ENCODE peak calls at places on chromosomes 13 and 19, in six cellular contexts. One of them, this sample, is unnamed.

GRCh38 chr13:110964229-110965037 is 49.6 kb upstream of the ANKRD10 start:
- DNase-seq in astrocyte: no peak
- DNase-seq in tibial artery: no peak
- DNase-seq in lower lobe of right lung: no peak
- DNase-seq in uterus: no peak
- DNase-seq in dorsolateral prefrontal cortex: no peak
- DNase-seq in this sample: no peak

GRCh38 chr13:99984463-99985242 is 3.1 kb downstream of the ZIC2 start:
- DNase-seq in uterus: no peak
- DNase-seq in astrocyte: no peak
- DNase-seq in lower lobe of right lung: no peak
- DNase-seq in tibial artery: no peak
- DNase-seq in dorsolateral prefrontal cortex: no peak
- DNase-seq in this sample: no peak

GRCh38 chr19:13978306-13978705 is 26.0 kb downstream of the DCAF15 start:
- DNase-seq in tibial artery: peak; percentile 89
- DNase-seq in lower lobe of right lung: peak; percentile 86
- DNase-seq in dorsolateral prefrontal cortex: peak; percentile 47
- DNase-seq in uterus: peak; percentile 92
- DNase-seq in astrocyte: no peak
- DNase-seq in this sample: no peak

GRCh38 chr13:41007359-41008118 is 11.6 kb downstream of the ELF1 start:
- DNase-seq in tibial artery: no peak
- DNase-seq in dorsolateral prefrontal cortex: no peak
- DNase-seq in uterus: no peak
- DNase-seq in astrocyte: no peak
- DNase-seq in lower lobe of right lung: no peak
- DNase-seq in this sample: no peak

GRCh38 chr13:80164451-80164850 is 176.5 kb downstream of the SPRY2 start:
- DNase-seq in astrocyte: peak; percentile 36
- DNase-seq in tibial artery: no peak
- DNase-seq in uterus: no peak
- DNase-seq in lower lobe of right lung: no peak
- DNase-seq in dorsolateral prefrontal cortex: no peak
- DNase-seq in this sample: no peak

GRCh38 chr13:36142735-36143134 is 11.6 kb upstream of the DCLK1 start:
- DNase-seq in astrocyte: no peak
- DNase-seq in lower lobe of right lung: no peak
- DNase-seq in tibial artery: no peak
- DNase-seq in uterus: no peak
- DNase-seq in dorsolateral prefrontal cortex: no peak
- DNase-seq in this sample: no peak

GRCh38 chr19:13865578-13866462 is 11.1 kb upstream of the NANOS3 start:
- DNase-seq in lower lobe of right lung: no peak
- DNase-seq in dorsolateral prefrontal cortex: no peak
- DNase-seq in astrocyte: no peak
- DNase-seq in tibial artery: no peak
- DNase-seq in uterus: no peak
- DNase-seq in this sample: peak; percentile 65

GRCh38 chr19:56692496-56692895 is 20.9 kb upstream of the ZNF835 start:
- DNase-seq in astrocyte: no peak
- DNase-seq in uterus: no peak
- DNase-seq in tibial artery: no peak
- DNase-seq in dorsolateral prefrontal cortex: peak; percentile 91
- DNase-seq in lower lobe of right lung: no peak
- DNase-seq in this sample: no peak

GRCh38 chr19:8826371-8826770 is 5.7 kb downstream of the ZNF558 start:
- DNase-seq in tibial artery: no peak
- DNase-seq in dorsolateral prefrontal cortex: no peak
- DNase-seq in astrocyte: no peak
- DNase-seq in lower lobe of right lung: no peak
- DNase-seq in uterus: no peak
- DNase-seq in this sample: no peak

GRCh38 chr13:30850867-30851211 is 55.2 kb upstream of the MEDAG start:
- DNase-seq in lower lobe of right lung: no peak
- DNase-seq in astrocyte: no peak
- DNase-seq in dorsolateral prefrontal cortex: no peak
- DNase-seq in uterus: no peak
- DNase-seq in tibial artery: no peak
- DNase-seq in this sample: no peak

GRCh38 chr19:16265890-16266585 is 58.6 kb upstream of the KLF2 start:
- DNase-seq in lower lobe of right lung: no peak
- DNase-seq in tibial artery: no peak
- DNase-seq in dorsolateral prefrontal cortex: no peak
- DNase-seq in uterus: no peak
- DNase-seq in astrocyte: no peak
- DNase-seq in this sample: no peak

GRCh38 chr13:108915095-108915633 is 285.8 kb downstream of the MYO16 start:
- DNase-seq in tibial artery: no peak
- DNase-seq in lower lobe of right lung: no peak
- DNase-seq in uterus: no peak
- DNase-seq in dorsolateral prefrontal cortex: peak; percentile 31
- DNase-seq in astrocyte: peak; percentile 22
- DNase-seq in this sample: no peak

GRCh38 chr13:51942189-51942588 is 69.1 kb downstream of the ATP7B start:
- DNase-seq in dorsolateral prefrontal cortex: no peak
- DNase-seq in uterus: no peak
- DNase-seq in lower lobe of right lung: no peak
- DNase-seq in astrocyte: no peak
- DNase-seq in tibial artery: no peak
- DNase-seq in this sample: no peak

GRCh38 chr13:50310734-50311133 is 295.5 kb downstream of the KCNRG start:
- DNase-seq in uterus: no peak
- DNase-seq in lower lobe of right lung: no peak
- DNase-seq in dorsolateral prefrontal cortex: no peak
- DNase-seq in tibial artery: no peak
- DNase-seq in astrocyte: no peak
- DNase-seq in this sample: no peak

DNA sequence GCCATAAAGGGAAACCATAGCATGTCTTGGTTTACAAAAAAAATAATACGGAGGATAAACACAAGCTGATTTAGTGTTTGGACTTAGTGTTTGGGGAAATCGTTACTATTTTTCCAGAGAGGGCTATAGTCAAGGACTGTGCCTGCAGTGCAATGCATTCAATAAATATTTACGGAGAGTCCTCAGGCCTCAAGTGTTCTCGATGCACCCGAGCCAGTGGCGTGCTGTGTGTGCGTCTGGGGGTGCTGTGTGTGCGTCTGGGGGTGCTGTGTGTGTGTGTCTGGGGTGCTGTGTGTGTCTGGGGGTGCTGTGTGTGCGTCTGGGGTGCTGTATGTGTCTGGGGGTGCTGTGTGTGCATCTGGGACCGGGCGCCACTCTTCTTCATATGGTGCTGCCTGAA is 71.7 kb upstream of the GTF3A start:
- DNase-seq in tibial artery: no peak
- DNase-seq in uterus: no peak
- DNase-seq in lower lobe of right lung: no peak
- DNase-seq in astrocyte: no peak
- DNase-seq in dorsolateral prefrontal cortex: no peak
- DNase-seq in this sample: no peak
- TF ChIP-seq CTCF in tibial artery: no peak
- TF ChIP-seq CTCF in uterus: no peak
- TF ChIP-seq CTCF in lower lobe of right lung: no peak
- TF ChIP-seq CTCF in astrocyte: no peak
- TF ChIP-seq CTCF in dorsolateral prefrontal cortex: no peak
- TF ChIP-seq CTCF in this sample: no peak

DNA sequence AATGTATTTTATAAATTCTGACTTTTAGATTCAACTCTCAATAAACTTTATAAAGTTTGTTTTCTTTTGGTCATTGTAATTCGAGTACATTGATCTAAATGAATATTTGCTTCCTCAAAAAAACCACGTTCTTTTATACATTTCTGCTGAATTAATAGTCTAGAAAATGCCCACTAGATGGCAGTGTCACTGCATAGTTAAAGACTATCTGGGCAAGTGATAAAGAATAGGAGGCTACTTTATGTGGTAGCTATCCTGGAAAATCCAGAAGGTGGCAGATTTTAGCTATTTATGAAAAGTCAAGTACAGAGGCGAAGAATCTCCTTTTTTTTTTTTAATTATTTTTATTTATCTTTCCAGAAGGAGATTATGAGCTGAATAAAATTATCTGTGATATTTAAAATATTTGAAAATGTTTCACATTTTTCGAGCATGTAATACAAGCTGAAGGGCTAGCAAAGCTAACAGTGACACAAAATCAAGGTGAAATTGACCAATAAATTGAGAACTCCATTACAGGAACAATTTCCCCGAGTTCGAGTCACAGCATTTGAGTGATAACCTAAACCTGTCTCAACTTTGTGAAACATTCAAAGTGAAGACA is 221.8 kb downstream of the OLFM4 start:
- DNase-seq in lower lobe of right lung: no peak
- DNase-seq in dorsolateral prefrontal cortex: no peak
- DNase-seq in uterus: no peak
- DNase-seq in astrocyte: peak; percentile 56
- DNase-seq in tibial artery: no peak
- DNase-seq in this sample: no peak
- TF ChIP-seq CTCF in lower lobe of right lung: peak; percentile 72
- TF ChIP-seq CTCF in dorsolateral prefrontal cortex: peak; percentile 98
- TF ChIP-seq CTCF in uterus: peak; percentile 78
- TF ChIP-seq CTCF in astrocyte: peak; percentile 88
- TF ChIP-seq CTCF in tibial artery: peak; percentile 62
- TF ChIP-seq CTCF in this sample: peak; percentile 96

DNA sequence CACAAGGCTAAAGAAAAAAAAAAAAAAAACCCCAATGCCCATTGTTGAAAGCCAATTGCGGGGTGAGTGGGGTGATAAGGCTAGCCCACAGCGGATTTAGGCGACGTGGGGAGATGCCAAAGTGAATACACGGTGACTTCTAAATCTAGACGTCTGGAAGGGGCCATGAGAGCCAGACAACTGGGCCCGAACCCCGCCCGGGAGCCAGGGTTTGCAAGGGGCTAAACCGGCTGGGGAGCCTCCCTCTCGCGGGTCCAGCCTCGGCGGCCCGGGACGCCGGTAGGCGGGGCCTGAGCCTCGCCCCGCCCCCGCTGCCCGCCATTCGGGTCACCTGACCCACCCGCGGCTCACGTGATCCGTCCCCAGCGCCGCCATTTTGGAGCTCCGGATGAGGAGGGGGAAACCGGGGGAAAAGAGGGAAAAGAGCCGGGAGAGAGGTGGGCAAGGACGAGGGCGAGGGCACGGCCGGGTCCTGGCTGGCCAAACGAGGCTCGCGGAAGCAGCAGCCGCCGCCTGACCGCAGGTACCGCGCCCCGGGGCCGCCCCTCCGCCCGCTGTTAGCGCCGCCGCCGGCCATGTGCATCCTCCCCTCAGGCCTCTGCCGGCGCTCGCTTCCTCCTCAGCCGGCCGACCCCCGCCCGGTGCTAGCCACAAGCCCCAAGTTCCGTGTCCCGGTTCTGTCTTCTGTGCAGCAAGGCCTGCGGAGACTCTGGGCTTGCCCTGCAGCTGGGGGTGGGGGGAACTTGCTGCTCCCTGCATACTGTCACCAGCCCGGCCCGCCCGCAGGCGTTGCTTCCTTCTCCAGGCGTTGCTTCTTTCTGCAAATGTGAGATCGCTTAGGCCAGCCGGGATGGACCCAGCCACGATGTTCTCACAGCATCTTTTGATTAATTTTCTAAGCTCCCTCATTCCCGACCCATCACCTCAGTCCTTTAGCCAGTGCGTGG is at the start of gene ZNF507:
- DNase-seq in uterus: peak; percentile 73
- DNase-seq in astrocyte: peak; percentile 31
- DNase-seq in lower lobe of right lung: peak; percentile 86
- DNase-seq in tibial artery: peak; percentile 72
- DNase-seq in dorsolateral prefrontal cortex: peak; percentile 78
- DNase-seq in this sample: peak; percentile 74
- TF ChIP-seq CTCF in uterus: no peak
- TF ChIP-seq CTCF in astrocyte: no peak
- TF ChIP-seq CTCF in lower lobe of right lung: peak; percentile 14
- TF ChIP-seq CTCF in tibial artery: no peak
- TF ChIP-seq CTCF in dorsolateral prefrontal cortex: peak; percentile 60
- TF ChIP-seq CTCF in this sample: no peak

GRCh38 chr19:45922281-45922680 is 7.7 kb upstream of the NANOS2 start:
- DNase-seq in tibial artery: no peak
- DNase-seq in lower lobe of right lung: no peak
- DNase-seq in uterus: no peak
- DNase-seq in astrocyte: no peak
- DNase-seq in dorsolateral prefrontal cortex: no peak
- DNase-seq in this sample: no peak

GRCh38 chr19:45929247-45929646 is 14.7 kb upstream of the NANOS2 start:
- DNase-seq in astrocyte: no peak
- DNase-seq in tibial artery: no peak
- DNase-seq in lower lobe of right lung: no peak
- DNase-seq in dorsolateral prefrontal cortex: no peak
- DNase-seq in uterus: no peak
- DNase-seq in this sample: no peak

GRCh38 chr19:45924891-45925447 is 10.4 kb upstream of the NANOS2 start:
- DNase-seq in astrocyte: no peak
- DNase-seq in uterus: no peak
- DNase-seq in lower lobe of right lung: no peak
- DNase-seq in dorsolateral prefrontal cortex: no peak
- DNase-seq in tibial artery: no peak
- DNase-seq in this sample: no peak

GRCh38 chr19:45931055-45931454 is 16.5 kb upstream of the NANOS2 start:
- DNase-seq in tibial artery: no peak
- DNase-seq in astrocyte: no peak
- DNase-seq in dorsolateral prefrontal cortex: no peak
- DNase-seq in uterus: no peak
- DNase-seq in lower lobe of right lung: no peak
- DNase-seq in this sample: no peak

GRCh38 chr19:45927565-45928261 is 13.1 kb upstream of the NANOS2 start:
- DNase-seq in astrocyte: peak; percentile 71
- DNase-seq in lower lobe of right lung: peak; percentile 92
- DNase-seq in uterus: peak; percentile 93
- DNase-seq in dorsolateral prefrontal cortex: peak; percentile 94
- DNase-seq in tibial artery: peak; percentile 91
- DNase-seq in this sample: peak; percentile 97
- TF ChIP-seq CTCF in astrocyte: no peak
- TF ChIP-seq CTCF in lower lobe of right lung: no peak
- TF ChIP-seq CTCF in uterus: no peak
- TF ChIP-seq CTCF in dorsolateral prefrontal cortex: peak; percentile 27
- TF ChIP-seq CTCF in tibial artery: no peak
- TF ChIP-seq CTCF in this sample: peak; percentile 30

DNA sequence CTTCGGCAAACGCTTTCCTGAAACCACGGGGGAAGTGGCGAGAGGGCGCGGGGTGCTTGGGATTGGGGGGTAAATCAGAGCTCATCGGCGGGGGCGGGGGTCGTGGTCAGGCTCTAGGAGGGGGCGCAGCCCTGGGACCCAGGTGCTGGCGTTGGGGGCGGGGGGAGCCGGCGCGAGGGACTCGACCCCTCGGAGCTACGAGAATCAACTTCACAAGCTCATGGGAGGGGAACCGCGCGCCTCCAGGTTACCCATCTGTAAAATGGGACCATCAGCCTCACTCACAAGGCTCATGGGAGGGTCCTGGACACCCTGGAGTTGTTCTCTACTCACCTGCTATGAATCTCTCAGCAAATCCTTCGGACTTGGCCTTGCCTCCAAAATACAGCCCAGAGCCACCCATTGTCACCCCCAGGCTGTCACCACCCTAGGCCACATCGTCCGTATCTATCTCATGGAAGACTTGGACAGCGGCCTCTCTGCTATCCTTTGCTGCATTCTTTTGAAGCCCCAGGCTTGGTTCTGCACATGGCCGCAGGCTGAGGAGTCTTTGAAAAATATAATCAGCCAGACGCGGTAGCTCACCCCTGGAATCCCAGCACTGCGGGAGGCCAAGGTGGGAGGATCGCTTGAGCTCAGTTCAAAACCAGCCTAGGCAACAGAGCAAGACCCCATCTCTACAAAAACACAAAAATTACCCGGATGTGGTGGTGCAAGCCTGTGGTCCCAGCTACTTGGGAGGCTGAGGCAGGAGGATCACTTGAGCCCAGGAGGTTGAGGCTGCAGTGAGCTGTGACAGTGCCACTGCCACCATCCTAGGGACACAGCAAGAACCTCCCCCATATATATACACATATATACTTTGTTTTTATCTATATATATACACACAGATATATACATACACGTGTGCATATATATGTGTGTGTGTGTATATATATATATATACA is 939 bp upstream of the RANBP3 start:
- DNase-seq in tibial artery: no peak
- DNase-seq in dorsolateral prefrontal cortex: no peak
- DNase-seq in astrocyte: no peak
- DNase-seq in uterus: peak; percentile 45
- DNase-seq in lower lobe of right lung: no peak
- DNase-seq in this sample: no peak
- TF ChIP-seq CTCF in tibial artery: no peak
- TF ChIP-seq CTCF in dorsolateral prefrontal cortex: no peak
- TF ChIP-seq CTCF in astrocyte: no peak
- TF ChIP-seq CTCF in uterus: no peak
- TF ChIP-seq CTCF in lower lobe of right lung: no peak
- TF ChIP-seq CTCF in this sample: no peak

This sample was measured in D721Med.